ENCODE peak calls at places on chromosomes 2 and 18, in four cellular contexts. One of them, this sample, is unnamed.

GRCh38 chr2:205754924-205755321 is 72.6 kb downstream of the NRP2 start:
- DNase-seq in dorsolateral prefrontal cortex: no peak
- DNase-seq in fibroblast of lung: peak
- DNase-seq in uterus: no peak
- DNase-seq in this sample: peak

GRCh38 chr2:224121406-224122067 is 82.5 kb upstream of the SERPINE2 start:
- DNase-seq in dorsolateral prefrontal cortex: no peak
- DNase-seq in uterus: no peak
- DNase-seq in fibroblast of lung: no peak
- DNase-seq in this sample: no peak

GRCh38 chr2:23703583-23704385 is 223.1 kb downstream of the ATAD2B start:
- DNase-seq in fibroblast of lung: peak
- DNase-seq in uterus: peak
- DNase-seq in dorsolateral prefrontal cortex: no peak
- DNase-seq in this sample: peak

GRCh38 chr2:15789381-15790062 is 150.8 kb upstream of the MYCN start:
- DNase-seq in dorsolateral prefrontal cortex: no peak
- DNase-seq in uterus: no peak
- DNase-seq in fibroblast of lung: no peak
- DNase-seq in this sample: no peak

GRCh38 chr18:47203626-47204464 is 27.7 kb upstream of the IER3IP1 start:
- DNase-seq in dorsolateral prefrontal cortex: no peak
- DNase-seq in fibroblast of lung: no peak
- DNase-seq in uterus: no peak
- DNase-seq in this sample: no peak

GRCh38 chr2:226247289-226248275 is 552.0 kb downstream of the IRS1 start:
- DNase-seq in dorsolateral prefrontal cortex: no peak
- DNase-seq in fibroblast of lung: peak
- DNase-seq in uterus: no peak
- DNase-seq in this sample: peak

GRCh38 chr2:67503066-67503795 is 106.1 kb downstream of the ETAA1 start:
- DNase-seq in fibroblast of lung: peak
- DNase-seq in uterus: peak
- DNase-seq in dorsolateral prefrontal cortex: no peak
- DNase-seq in this sample: peak

GRCh38 chr2:11079131-11079824 is 76.0 kb upstream of the SLC66A3 start:
- DNase-seq in fibroblast of lung: no peak
- DNase-seq in dorsolateral prefrontal cortex: no peak
- DNase-seq in uterus: no peak
- DNase-seq in this sample: no peak

GRCh38 chr2:160061533-160062282 is 707 bp downstream of the PLA2R1 start:
- DNase-seq in dorsolateral prefrontal cortex: no peak
- DNase-seq in fibroblast of lung: no peak
- DNase-seq in uterus: peak
- DNase-seq in this sample: peak

GRCh38 chr2:71299507-71299906 is 32.1 kb upstream of the ZNF638 start:
- DNase-seq in dorsolateral prefrontal cortex: no peak
- DNase-seq in uterus: no peak
- DNase-seq in fibroblast of lung: peak
- DNase-seq in this sample: peak

GRCh38 chr18:9612989-9613388 is 1.4 kb downstream of the PPP4R1 start:
- DNase-seq in dorsolateral prefrontal cortex: no peak
- DNase-seq in uterus: no peak
- DNase-seq in fibroblast of lung: no peak
- DNase-seq in this sample: no peak

GRCh38 chr2:204407209-204408070 is 137.8 kb upstream of the PARD3B start:
- DNase-seq in fibroblast of lung: peak
- DNase-seq in uterus: no peak
- DNase-seq in dorsolateral prefrontal cortex: no peak
- DNase-seq in this sample: no peak

GRCh38 chr2:168456526-168457176 is 579 bp downstream of the CERS6 start:
- DNase-seq in fibroblast of lung: peak
- DNase-seq in dorsolateral prefrontal cortex: peak
- DNase-seq in uterus: peak
- DNase-seq in this sample: no peak

GRCh38 chr2:240432430-240432819 is 3.0 kb upstream of the GPC1 start:
- DNase-seq in fibroblast of lung: no peak
- DNase-seq in dorsolateral prefrontal cortex: no peak
- DNase-seq in uterus: no peak
- DNase-seq in this sample: no peak

GRCh38 chr2:168568476-168569227 is 112.6 kb downstream of the CERS6 start:
- DNase-seq in dorsolateral prefrontal cortex: no peak
- DNase-seq in fibroblast of lung: no peak
- DNase-seq in uterus: no peak
- DNase-seq in this sample: no peak

GRCh38 chr2:75481041-75481836 is 79.5 kb downstream of the EVA1A start:
- DNase-seq in fibroblast of lung: peak
- DNase-seq in uterus: no peak
- DNase-seq in dorsolateral prefrontal cortex: no peak
- DNase-seq in this sample: peak

GRCh38 chr2:86520153-86520552 is 43.1 kb downstream of the CHMP3 start:
- DNase-seq in dorsolateral prefrontal cortex: no peak
- DNase-seq in uterus: no peak
- DNase-seq in fibroblast of lung: no peak
- DNase-seq in this sample: no peak

GRCh38 chr2:151032741-151033152 is 228.9 kb downstream of the RBM43 start:
- DNase-seq in fibroblast of lung: peak
- DNase-seq in dorsolateral prefrontal cortex: no peak
- DNase-seq in uterus: no peak
- DNase-seq in this sample: peak

GRCh38 chr18:75209952-75210261 is 690 bp upstream of the TSHZ1 start:
- DNase-seq in uterus: no peak
- DNase-seq in dorsolateral prefrontal cortex: no peak
- DNase-seq in fibroblast of lung: no peak
- DNase-seq in this sample: peak

GRCh38 chr18:29076645-29077044 is 899.7 kb upstream of the CDH2 start:
- DNase-seq in dorsolateral prefrontal cortex: no peak
- DNase-seq in fibroblast of lung: no peak
- DNase-seq in uterus: no peak
- DNase-seq in this sample: no peak

GRCh38 chr2:111952871-111953497 is 54.6 kb downstream of the MERTK start:
- DNase-seq in fibroblast of lung: no peak
- DNase-seq in dorsolateral prefrontal cortex: no peak
- DNase-seq in uterus: no peak
- DNase-seq in this sample: no peak

GRCh38 chr2:111957872-111958354 is 59.5 kb downstream of the MERTK start:
- DNase-seq in dorsolateral prefrontal cortex: no peak
- DNase-seq in fibroblast of lung: no peak
- DNase-seq in uterus: no peak
- DNase-seq in this sample: no peak

GRCh38 chr2:111954602-111955332 is 56.4 kb downstream of the MERTK start:
- DNase-seq in dorsolateral prefrontal cortex: no peak
- DNase-seq in uterus: no peak
- DNase-seq in fibroblast of lung: no peak
- DNase-seq in this sample: no peak

GRCh38 chr2:111961663-111962062 is 63.3 kb downstream of the MERTK start:
- DNase-seq in uterus: no peak
- DNase-seq in fibroblast of lung: no peak
- DNase-seq in dorsolateral prefrontal cortex: no peak
- DNase-seq in this sample: no peak

DNA sequence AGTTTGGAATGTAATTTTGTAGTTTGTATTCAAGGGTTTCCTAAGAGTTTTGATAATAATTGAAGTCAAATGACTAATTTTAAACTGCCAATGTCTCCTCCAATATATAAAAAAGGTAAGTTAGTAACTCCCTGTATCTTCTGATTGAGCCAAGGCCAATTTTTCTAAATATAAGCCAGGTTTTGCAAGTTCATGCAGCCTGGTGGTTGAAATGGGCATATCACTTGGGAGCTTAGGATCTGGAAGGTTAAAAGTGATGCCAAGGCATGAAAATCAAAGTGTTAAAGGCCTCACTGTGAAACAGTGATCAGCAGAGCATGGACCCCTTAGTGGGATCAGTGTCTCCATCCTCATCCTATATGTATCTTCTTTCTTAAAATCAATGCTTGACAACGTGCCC is 60.5 kb downstream of the MERTK start:
- DNase-seq in uterus: no peak
- DNase-seq in dorsolateral prefrontal cortex: no peak
- DNase-seq in fibroblast of lung: no peak
- DNase-seq in this sample: no peak
- TF ChIP-seq CTCF in uterus: no peak
- TF ChIP-seq CTCF in dorsolateral prefrontal cortex: no peak
- TF ChIP-seq CTCF in fibroblast of lung: peak
- TF ChIP-seq CTCF in this sample: peak

GRCh38 chr18:61606068-61606660 is 272.9 kb downstream of the CDH20 start:
- DNase-seq in uterus: peak
- DNase-seq in fibroblast of lung: peak
- DNase-seq in dorsolateral prefrontal cortex: no peak
- DNase-seq in this sample: peak
- H3K4me3 ChIP-seq in uterus: no peak
- H3K4me3 ChIP-seq in fibroblast of lung: peak
- H3K4me3 ChIP-seq in dorsolateral prefrontal cortex: peak
- H3K4me3 ChIP-seq in this sample: peak

GRCh38 chr2:147273106-147273505 is 571.7 kb upstream of the ACVR2A start:
- DNase-seq in uterus: no peak
- DNase-seq in fibroblast of lung: no peak
- DNase-seq in dorsolateral prefrontal cortex: no peak
- DNase-seq in this sample: no peak

GRCh38 chr2:147273628-147274027 is 571.2 kb upstream of the ACVR2A start:
- DNase-seq in fibroblast of lung: no peak
- DNase-seq in uterus: no peak
- DNase-seq in dorsolateral prefrontal cortex: no peak
- DNase-seq in this sample: no peak

GRCh38 chr2:147275943-147276342 is 568.9 kb upstream of the ACVR2A start:
- DNase-seq in uterus: no peak
- DNase-seq in dorsolateral prefrontal cortex: no peak
- DNase-seq in fibroblast of lung: no peak
- DNase-seq in this sample: no peak
- TF ChIP-seq CTCF in uterus: no peak
- TF ChIP-seq CTCF in dorsolateral prefrontal cortex: no peak
- TF ChIP-seq CTCF in fibroblast of lung: peak
- TF ChIP-seq CTCF in this sample: no peak

GRCh38 chr2:19857806-19858205 is 44.0 kb downstream of the TTC32 start:
- DNase-seq in fibroblast of lung: no peak
- DNase-seq in uterus: no peak
- DNase-seq in dorsolateral prefrontal cortex: no peak
- DNase-seq in this sample: no peak
- H3K4me3 ChIP-seq in fibroblast of lung: no peak
- H3K4me3 ChIP-seq in uterus: no peak
- H3K4me3 ChIP-seq in dorsolateral prefrontal cortex: no peak
- H3K4me3 ChIP-seq in this sample: no peak

GRCh38 chr2:124810132-124810531 is 785.0 kb downstream of the CNTNAP5 start:
- DNase-seq in dorsolateral prefrontal cortex: no peak
- DNase-seq in fibroblast of lung: no peak
- DNase-seq in uterus: no peak
- DNase-seq in this sample: no peak
- TF ChIP-seq CTCF in dorsolateral prefrontal cortex: no peak
- TF ChIP-seq CTCF in fibroblast of lung: no peak
- TF ChIP-seq CTCF in uterus: no peak
- TF ChIP-seq CTCF in this sample: no peak

GRCh38 chr2:231521-232185 is 32.2 kb downstream of the SH3YL1 start:
- DNase-seq in uterus: no peak
- DNase-seq in fibroblast of lung: no peak
- DNase-seq in dorsolateral prefrontal cortex: peak
- DNase-seq in this sample: no peak

GRCh38 chr2:223451-223850 is 40.4 kb downstream of the SH3YL1 start:
- DNase-seq in fibroblast of lung: no peak
- DNase-seq in dorsolateral prefrontal cortex: no peak
- DNase-seq in uterus: no peak
- DNase-seq in this sample: no peak

GRCh38 chr2:223971-224760 is 39.7 kb downstream of the SH3YL1 start:
- DNase-seq in dorsolateral prefrontal cortex: no peak
- DNase-seq in uterus: no peak
- DNase-seq in fibroblast of lung: no peak
- DNase-seq in this sample: no peak

GRCh38 chr2:228518-229278 is 35.1 kb downstream of the SH3YL1 start:
- DNase-seq in dorsolateral prefrontal cortex: no peak
- DNase-seq in uterus: no peak
- DNase-seq in fibroblast of lung: no peak
- DNase-seq in this sample: no peak

DNA sequence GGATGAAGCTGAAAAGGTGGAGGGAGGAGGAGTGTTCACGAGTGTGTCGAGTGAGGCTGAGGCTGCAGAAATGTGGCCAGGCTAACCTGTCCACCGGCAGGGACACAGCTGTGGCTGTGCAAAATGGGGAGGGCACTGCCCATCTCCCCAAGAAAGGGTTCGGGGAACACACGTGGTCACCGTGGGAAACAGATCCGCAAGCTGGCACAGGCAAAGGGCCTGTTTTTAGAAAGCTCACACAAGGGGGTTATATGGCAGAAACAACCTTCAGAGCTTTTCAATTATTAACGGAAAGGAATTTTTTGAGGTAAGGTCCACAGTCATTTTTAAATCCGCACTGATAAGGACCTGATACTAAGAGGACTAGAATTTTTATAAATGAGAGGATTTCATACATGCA is 35.7 kb downstream of the SH3YL1 start:
- DNase-seq in fibroblast of lung: no peak
- DNase-seq in dorsolateral prefrontal cortex: no peak
- DNase-seq in uterus: no peak
- DNase-seq in this sample: no peak
- H3K4me3 ChIP-seq in fibroblast of lung: no peak
- H3K4me3 ChIP-seq in dorsolateral prefrontal cortex: no peak
- H3K4me3 ChIP-seq in uterus: no peak
- H3K4me3 ChIP-seq in this sample: no peak

DNA sequence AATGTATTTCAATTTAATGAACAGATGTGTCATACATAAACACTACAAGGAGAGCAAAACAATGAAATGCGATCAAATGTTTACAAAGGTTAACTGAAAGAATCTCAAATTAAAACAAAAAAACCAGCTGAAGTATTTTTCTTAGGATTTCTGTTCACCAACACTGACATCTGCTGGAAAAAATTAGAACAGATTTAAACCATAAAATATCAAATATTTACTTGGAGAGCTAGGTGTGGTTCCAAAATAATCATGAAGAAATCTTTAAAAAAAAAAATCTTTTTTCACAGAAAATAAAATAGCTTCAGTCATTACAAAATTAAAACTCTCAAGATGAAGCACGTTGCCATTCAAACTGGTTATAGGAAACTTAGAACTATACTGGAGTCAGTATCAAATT is 13.8 kb downstream of the MMADHC start:
- DNase-seq in dorsolateral prefrontal cortex: no peak
- DNase-seq in uterus: no peak
- DNase-seq in fibroblast of lung: no peak
- DNase-seq in this sample: peak
- TF ChIP-seq CTCF in dorsolateral prefrontal cortex: peak
- TF ChIP-seq CTCF in uterus: no peak
- TF ChIP-seq CTCF in fibroblast of lung: peak
- TF ChIP-seq CTCF in this sample: peak